ENCODE peak calls at places on chromosomes 5 and 9, in five cellular contexts. W, O, H, J and Q are unnamed samples.

GRCh38 chr5:131635755-131636479 is 888 bp upstream of the RAPGEF6 start:
- DNase-seq in J (no peak), O (peak; percentile 78), H (no peak), W (no peak), Q (no peak)

GRCh38 chr5:68656936-68657857 is 436.6 kb upstream of the SLC30A5 start:
- DNase-seq in O (no peak), J (peak; percentile 6), H (no peak), W (peak; percentile 22), Q (no peak)

GRCh38 chr9:69885474-69885929 is 64.9 kb downstream of the CFAP95 start:
- DNase-seq in J (no peak), O (no peak), H (no peak), W (peak; percentile 77), Q (no peak)

GRCh38 chr5:132019857-132020555 is 8.5 kb upstream of the ACSL6 start:
- DNase-seq in J (peak; percentile 75), O (peak; percentile 31), H (no peak), W (no peak), Q (peak; percentile 79)

GRCh38 chr5:68406767-68407232 is 191.2 kb downstream of the PIK3R1 start:
- DNase-seq in W (peak; percentile 2), J (peak; percentile 50), O (peak; percentile 77), H (no peak), Q (peak; percentile 52)

GRCh38 chr5:169112016-169112415 is 188.9 kb downstream of the SLIT3 start:
- DNase-seq in J (no peak), H (no peak), O (no peak), W (no peak), Q (no peak)

GRCh38 chr5:148290271-148291195 is 21.7 kb upstream of the SPINK7 start:
- DNase-seq in O (no peak), H (no peak), J (no peak), W (peak; percentile 66), Q (no peak)

GRCh38 chr9:5428172-5428571 is 9.6 kb downstream of the PLGRKT start:
- DNase-seq in O (no peak), W (no peak), H (no peak), J (no peak), Q (no peak)

GRCh38 chr9:34190996-34191892 is 12.4 kb downstream of the UBAP1 start:
- DNase-seq in W (peak; percentile 28), O (no peak), H (no peak), J (no peak), Q (no peak)

GRCh38 chr9:129619787-129620668 is 873 bp downstream of the C9orf50 start:
- DNase-seq in J (peak; percentile 49), W (no peak), H (no peak), O (peak; percentile 82), Q (no peak)

GRCh38 chr5:142325677-142326479 is 1.1 kb upstream of the SPRY4 start:
- DNase-seq in O (peak; percentile 90), W (peak; percentile 82), H (peak; percentile 67), J (no peak), Q (no peak)

GRCh38 chr5:18797241-18797640 is 1163.0 kb downstream of the TAF11L14 start:
- DNase-seq in J (no peak), W (no peak), O (no peak), H (no peak), Q (no peak)

GRCh38 chr5:39623291-39623865 is 198.6 kb upstream of the DAB2 start:
- DNase-seq in W (no peak), H (no peak), J (no peak), O (no peak), Q (no peak)

GRCh38 chr5:126000533-126000932 is 422.7 kb upstream of the GRAMD2B start:
- DNase-seq in J (no peak), O (no peak), W (no peak), H (no peak), Q (no peak)

GRCh38 chr5:142713151-142713706 is 27.3 kb upstream of the FGF1 start:
- DNase-seq in W (peak; percentile 89), O (peak; percentile 92), J (peak; percentile 83), H (peak; percentile 93), Q (peak; percentile 81)

GRCh38 chr9:86703346-86703745 is 244.0 kb downstream of the GAS1 start:
- DNase-seq in O (no peak), W (no peak), H (no peak), J (no peak), Q (no peak)

GRCh38 chr5:33793836-33794549 is 97.8 kb downstream of the ADAMTS12 start:
- DNase-seq in H (no peak), J (no peak), W (no peak), O (no peak), Q (no peak)

GRCh38 chr9:87570000-87570834 is 72.5 kb downstream of the DAPK1 start:
- DNase-seq in J (no peak), H (no peak), O (no peak), W (no peak), Q (peak; percentile 29)

GRCh38 chr9:1612886-1613285 is 402.3 kb upstream of the SMARCA2 start:
- DNase-seq in W (no peak), O (no peak), H (no peak), J (no peak), Q (no peak)

GRCh38 chr5:4020386-4020785 is 424.8 kb downstream of the IRX1 start:
- DNase-seq in O (no peak), W (no peak), J (no peak), H (no peak), Q (no peak)

GRCh38 chr9:89422151-89422918 is 75.6 kb downstream of the SEMA4D start:
- DNase-seq in J (no peak), H (no peak), O (no peak), W (peak; percentile 15), Q (no peak)

GRCh38 chr5:10503997-10504761 is 59.7 kb upstream of the ANKRD33B start:
- DNase-seq in H (no peak), W (no peak), J (no peak), O (no peak), Q (no peak)

GRCh38 chr5:165497707-165498106 is 1992.3 kb downstream of the MAT2B start:
- DNase-seq in O (no peak), H (no peak), J (peak; percentile 13), W (peak; percentile 49), Q (no peak)

GRCh38 chr5:56078675-56079500 is 84.1 kb upstream of the IL6ST start:
- DNase-seq in O (no peak), J (no peak), H (no peak), W (no peak), Q (no peak)

GRCh38 chr5:175789670-175790069 is 81.7 kb upstream of the CPLX2 start:
- DNase-seq in O (no peak), W (no peak), J (no peak), H (no peak), Q (no peak)

GRCh38 chr9:72935595-72935994 is 17.3 kb downstream of the ALDH1A1 start:
- DNase-seq in J (no peak), W (no peak), O (no peak), H (no peak), Q (no peak)

GRCh38 chr9:3401556-3401955 is 124.2 kb downstream of the RFX3 start:
- DNase-seq in H (no peak), O (no peak), W (no peak), J (no peak), Q (no peak)

GRCh38 chr5:178143901-178144300 is 9.8 kb downstream of the NHP2 start:
- DNase-seq in J (no peak), O (peak; percentile 90), W (no peak), H (no peak), Q (no peak)

GRCh38 chr9:130682490-130683121 is 11.0 kb upstream of the EXOSC2 start:
- DNase-seq in H (peak; percentile 92), O (peak; percentile 89), J (peak; percentile 77), W (peak; percentile 85), Q (peak; percentile 82)

GRCh38 chr5:144457160-144457559 is 286.5 kb downstream of the KCTD16 start:
- DNase-seq in W (no peak), H (no peak), O (no peak), J (no peak), Q (no peak)
- TF ChIP-seq CTCF in W (no peak), H (no peak), O (no peak), J (no peak), Q (no peak)

GRCh38 chr9:116791314-116791713 is 104.2 kb downstream of the TRIM32 start:
- DNase-seq in J (no peak), W (no peak), O (no peak), H (no peak), Q (no peak)
- TF ChIP-seq CTCF in J (no peak), W (no peak), O (no peak), H (no peak), Q (no peak)

GRCh38 chr9:97889941-97890557 is 32.3 kb downstream of the TRMO start:
- DNase-seq in O (peak; percentile 63), J (peak; percentile 68), W (peak; percentile 41), H (no peak), Q (peak; percentile 67)
- TF ChIP-seq CTCF in O (no peak), J (peak; percentile 74), W (peak; percentile 71), H (peak; percentile 48), Q (peak; percentile 78)

DNA sequence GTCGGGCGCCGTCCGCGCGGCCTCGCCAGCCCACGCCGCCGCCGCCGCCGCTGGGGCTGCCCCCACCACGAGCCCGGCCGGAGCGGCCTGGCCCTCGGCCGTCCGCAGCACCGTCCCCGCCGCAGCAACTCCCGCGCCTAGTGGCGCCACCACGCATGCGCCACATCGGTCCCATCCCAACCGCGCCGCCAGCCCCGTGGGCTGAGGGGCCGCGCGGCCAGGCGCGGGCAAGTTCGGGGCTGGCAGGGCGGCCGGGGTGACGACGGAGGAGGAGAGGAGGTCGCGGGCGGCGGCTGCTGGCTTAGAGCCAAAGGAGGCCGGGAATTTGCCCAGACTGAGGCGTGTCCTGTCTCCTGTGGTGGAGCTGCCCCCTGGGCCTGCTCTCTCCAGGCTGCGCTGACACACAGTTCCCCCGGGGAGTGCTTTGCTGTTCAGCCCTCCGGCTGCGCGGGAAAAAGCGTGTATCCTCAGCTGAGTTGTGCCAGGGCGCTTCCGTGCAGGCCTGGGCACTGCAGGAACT is at the start of gene TUSC1:
- DNase-seq in O (peak; percentile 97), W (peak; percentile 72), H (peak; percentile 93), J (no peak), Q (peak; percentile 39)
- TF ChIP-seq CTCF in O (no peak), W (no peak), H (no peak), J (no peak), Q (no peak)

GRCh38 chr5:157378509-157378908 is 81.5 kb upstream of the NIPAL4 start:
- DNase-seq in J (no peak), H (no peak), O (no peak), W (peak; percentile 36), Q (no peak)
- TF ChIP-seq CTCF in J (no peak), H (no peak), O (no peak), W (peak; percentile 42), Q (no peak)